ENCODE peak calls at places on chromosomes 6 and 20, in ten cellular contexts. K is right cardiac atrium; G is CD4-positive, CD25-positive, alpha-beta regulatory T cell; L is small intestine; X is GM23248; N is brain microvascular endothelial cell; O is retinal pigment epithelial cell; Q is esophagus squamous epithelium; A is ascending aorta; V is uterus. F is an unnamed sample.

GRCh38 chr6:132675002-132675401 is 16.0 kb upstream of the TAAR1 start:
- DNase-seq in K (no peak), G (no peak), L (no peak), X (no peak), N (no peak), O (no peak), Q (no peak), A (no peak), V (no peak), F (no peak)

GRCh38 chr6:101806241-101806640 is 412.7 kb downstream of the GRIK2 start:
- DNase-seq in K (no peak), G (no peak), L (no peak), X (peak), N (peak), O (peak), Q (no peak), A (no peak), V (no peak), F (no peak)

GRCh38 chr20:34703573-34704176 is 469 bp upstream of the TP53INP2 start:
- DNase-seq in K (no peak), G (peak), L (peak), X (peak), N (peak), O (no peak), Q (no peak), A (peak), V (peak), F (no peak)

GRCh38 chr20:60299951-60300350 is 341.7 kb downstream of the CDH26 start:
- DNase-seq in K (no peak), G (no peak), L (no peak), X (no peak), N (no peak), O (no peak), Q (no peak), A (no peak), V (no peak), F (no peak)

GRCh38 chr6:33036512-33036911 is 27.1 kb upstream of the HLA-DOA start:
- DNase-seq in K (no peak), G (no peak), L (no peak), X (no peak), N (no peak), O (no peak), Q (no peak), A (no peak), V (no peak), F (no peak)

GRCh38 chr20:35601021-35601973 is 14.3 kb upstream of the SPAG4 start:
- DNase-seq in K (peak), G (peak), L (peak), X (peak), N (peak), O (peak), Q (no peak), A (peak), V (peak), F (peak)

GRCh38 chr6:121436172-121436965 is 923 bp downstream of the GJA1 start:
- DNase-seq in K (peak), G (no peak), L (peak), X (peak), N (no peak), O (no peak), Q (no peak), A (no peak), V (peak), F (no peak)

GRCh38 chr6:50959081-50959641 is 140.5 kb downstream of the TFAP2B start:
- DNase-seq in K (no peak), G (no peak), L (no peak), X (no peak), N (no peak), O (no peak), Q (no peak), A (no peak), V (no peak), F (no peak)

GRCh38 chr6:31401403-31401802 is 2.0 kb upstream of the MICA start:
- DNase-seq in K (peak), G (peak), L (peak), X (peak), N (peak), O (peak), Q (no peak), A (peak), V (peak), F (no peak)

GRCh38 chr6:154932562-154933027 is 62.5 kb upstream of the TIAM2 start:
- DNase-seq in K (no peak), G (no peak), L (no peak), X (peak), N (peak), O (no peak), Q (no peak), A (no peak), V (no peak), F (no peak)

GRCh38 chr6:122589115-122589514 is 21.1 kb upstream of the PKIB start:
- DNase-seq in K (no peak), G (no peak), L (no peak), X (peak), N (no peak), O (no peak), Q (no peak), A (no peak), V (no peak), F (no peak)

GRCh38 chr6:13384966-13385365 is 56.6 kb upstream of the TBC1D7 start:
- DNase-seq in K (no peak), G (no peak), L (peak), X (no peak), N (no peak), O (no peak), Q (no peak), A (no peak), V (no peak), F (peak)

GRCh38 chr6:46734867-46735719 is at the start of gene PLA2G7:
- DNase-seq in K (peak), G (peak), L (no peak), X (peak), N (no peak), O (no peak), Q (no peak), A (no peak), V (no peak), F (peak)

GRCh38 chr6:52574709-52575489 is 2.0 kb downstream of the TRAM2 start:
- DNase-seq in K (peak), G (peak), L (peak), X (peak), N (peak), O (no peak), Q (no peak), A (peak), V (no peak), F (no peak)

GRCh38 chr6:154479388-154480143 is 30.9 kb downstream of the CNKSR3 start:
- DNase-seq in K (no peak), G (no peak), L (no peak), X (peak), N (peak), O (peak), Q (no peak), A (no peak), V (no peak), F (no peak)

GRCh38 chr6:45576648-45577624 is 199.2 kb upstream of the SUPT3H start:
- DNase-seq in K (peak), G (no peak), L (no peak), X (no peak), N (no peak), O (no peak), Q (no peak), A (no peak), V (no peak), F (no peak)

GRCh38 chr6:8180327-8181161 is 78.2 kb upstream of the EEF1E1 start:
- DNase-seq in K (no peak), G (no peak), L (no peak), X (peak), N (peak), O (peak), Q (no peak), A (peak), V (no peak), F (no peak)

GRCh38 chr20:44407402-44408184 is 52.1 kb downstream of the HNF4A start:
- DNase-seq in K (no peak), G (no peak), L (peak), X (peak), N (peak), O (peak), Q (no peak), A (no peak), V (no peak), F (no peak)

GRCh38 chr6:30334077-30334476 is 7.3 kb downstream of the TRIM39 start:
- DNase-seq in K (no peak), G (no peak), L (no peak), X (no peak), N (no peak), O (no peak), Q (no peak), A (no peak), V (no peak), F (no peak)

GRCh38 chr6:39530201-39530759 is 194.9 kb downstream of the KIF6 start:
- DNase-seq in K (peak), G (peak), L (no peak), X (peak), N (no peak), O (no peak), Q (no peak), A (no peak), V (peak), F (no peak)

GRCh38 chr20:52056203-52057062 is 135.1 kb downstream of the ZFP64 start:
- DNase-seq in K (no peak), G (no peak), L (no peak), X (peak), N (peak), O (no peak), Q (no peak), A (no peak), V (no peak), F (no peak)

GRCh38 chr6:21742238-21742660 is 148.7 kb downstream of the SOX4 start:
- DNase-seq in K (no peak), G (no peak), L (no peak), X (peak), N (peak), O (no peak), Q (no peak), A (no peak), V (no peak), F (no peak)

GRCh38 chr6:170370413-170370812 is 63.9 kb downstream of the FAM120B start:
- DNase-seq in K (no peak), G (peak), L (peak), X (no peak), N (no peak), O (no peak), Q (no peak), A (no peak), V (no peak), F (no peak)

GRCh38 chr20:41848180-41848579 is 230.0 kb upstream of the CHD6 start:
- DNase-seq in K (no peak), G (no peak), L (no peak), X (peak), N (no peak), O (no peak), Q (no peak), A (no peak), V (no peak), F (no peak)

DNA sequence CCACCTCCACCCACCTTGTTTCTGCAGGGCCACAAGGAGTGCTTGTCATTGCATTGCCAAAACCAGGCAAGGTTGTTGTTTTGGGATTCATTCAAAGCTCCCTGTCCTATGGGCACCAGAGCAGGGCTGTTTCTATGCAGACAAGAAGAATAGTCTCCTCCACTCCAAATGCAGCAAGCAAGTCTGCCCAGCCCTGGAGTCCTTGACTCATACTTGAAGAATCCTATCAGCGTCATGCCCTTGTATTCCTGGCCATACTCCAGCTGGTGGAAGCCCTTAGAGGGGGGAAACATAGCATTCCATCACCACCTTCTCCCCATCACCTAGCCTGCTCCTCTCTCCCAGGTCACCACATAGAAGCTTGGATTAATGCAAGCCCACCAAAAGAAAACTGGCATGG is 145.3 kb upstream of the ECI2 start:
- DNase-seq in K (no peak), G (no peak), L (no peak), X (peak), N (peak), O (peak), Q (no peak), A (no peak), V (no peak), F (no peak)
- H3K4me3 ChIP-seq in K (no peak), G (no peak), L (no peak), X (no peak), N (no peak), O (no peak), Q (no peak), A (no peak), V (no peak), F (no peak)

DNA sequence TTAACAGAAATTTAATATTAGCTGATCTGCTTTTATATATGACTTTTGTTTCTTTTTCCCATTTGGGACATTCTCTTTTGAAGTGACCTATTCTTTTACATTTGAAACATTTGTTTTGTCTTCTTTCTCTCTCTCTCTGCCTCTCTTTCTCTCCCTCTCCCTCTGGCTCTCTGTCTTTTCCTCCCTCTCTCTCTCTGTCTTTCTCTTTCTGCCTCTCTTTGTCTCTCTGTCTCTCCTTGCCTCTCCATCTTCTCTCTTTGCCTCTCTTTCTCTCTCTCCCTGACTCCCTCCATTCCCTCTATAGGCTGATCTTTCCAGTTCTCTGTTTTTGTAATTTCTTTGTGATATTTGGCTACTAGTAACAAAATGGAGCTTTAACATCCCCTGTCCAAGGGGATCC is 52.0 kb upstream of the TULP1 start:
- DNase-seq in K (no peak), G (no peak), L (no peak), X (no peak), N (no peak), O (no peak), Q (no peak), A (no peak), V (no peak), F (no peak)
- H3K4me3 ChIP-seq in K (no peak), G (no peak), L (no peak), X (no peak), N (no peak), O (no peak), Q (no peak), A (no peak), V (no peak), F (no peak)

GRCh38 chr6:113276631-113277030 is 580.5 kb upstream of the MARCKS start:
- DNase-seq in K (no peak), G (no peak), L (no peak), X (no peak), N (no peak), O (no peak), Q (no peak), A (no peak), V (no peak), F (no peak)
- H3K4me3 ChIP-seq in K (no peak), G (no peak), L (no peak), X (no peak), N (no peak), O (no peak), Q (no peak), A (no peak), V (no peak), F (no peak)

GRCh38 chr6:167870321-167870720 is 43.6 kb downstream of the AFDN start:
- DNase-seq in K (peak), G (no peak), L (peak), X (no peak), N (no peak), O (no peak), Q (no peak), A (no peak), V (peak), F (no peak)
- H3K4me3 ChIP-seq in K (no peak), G (no peak), L (no peak), X (no peak), N (no peak), O (no peak), Q (no peak), A (no peak), V (no peak), F (no peak)

DNA sequence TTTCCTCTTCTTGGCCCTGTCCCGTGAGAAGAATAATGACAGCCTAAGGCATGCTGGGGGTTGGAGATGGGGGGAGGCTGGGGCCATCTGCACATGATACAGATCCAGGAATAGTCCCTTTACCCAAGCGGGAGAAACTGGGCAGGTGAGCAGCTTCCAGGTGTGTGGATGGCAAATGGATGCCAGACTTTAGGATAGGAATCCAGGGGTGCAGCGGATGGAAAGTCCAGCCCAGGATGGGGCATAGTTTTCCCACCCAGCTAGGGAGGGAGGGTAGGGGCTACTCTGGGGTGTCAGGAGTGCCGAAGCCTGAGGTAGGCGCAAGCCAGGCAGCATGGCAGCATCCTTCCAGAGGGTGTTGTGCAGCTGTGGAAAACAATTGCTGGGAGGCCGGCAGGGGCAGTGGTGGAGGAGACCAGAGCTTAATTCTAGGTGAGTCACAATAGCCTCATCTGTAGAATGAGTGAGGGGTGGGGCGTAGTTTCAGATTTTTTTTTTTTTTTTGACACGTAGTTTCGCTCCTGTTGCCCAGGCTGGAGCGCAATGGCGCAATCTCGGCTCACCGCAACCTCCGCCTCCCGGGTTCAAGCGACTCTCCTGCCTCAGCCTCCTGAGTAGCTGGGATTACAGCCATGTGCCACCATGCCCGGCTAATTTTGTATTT is 15.4 kb upstream of the FAM110A start:
- DNase-seq in K (no peak), G (no peak), L (no peak), X (peak), N (no peak), O (no peak), Q (no peak), A (peak), V (no peak), F (no peak)
- H3K4me3 ChIP-seq in K (no peak), G (no peak), L (no peak), X (no peak), N (no peak), O (no peak), Q (no peak), A (no peak), V (no peak), F (no peak)

GRCh38 chr20:31849306-31849930 is 4.0 kb upstream of the FOXS1 start:
- DNase-seq in K (peak), G (no peak), L (peak), X (no peak), N (no peak), O (no peak), Q (no peak), A (no peak), V (no peak), F (no peak)
- H3K4me3 ChIP-seq in K (no peak), G (no peak), L (no peak), X (no peak), N (no peak), O (no peak), Q (peak), A (no peak), V (no peak), F (no peak)

DNA sequence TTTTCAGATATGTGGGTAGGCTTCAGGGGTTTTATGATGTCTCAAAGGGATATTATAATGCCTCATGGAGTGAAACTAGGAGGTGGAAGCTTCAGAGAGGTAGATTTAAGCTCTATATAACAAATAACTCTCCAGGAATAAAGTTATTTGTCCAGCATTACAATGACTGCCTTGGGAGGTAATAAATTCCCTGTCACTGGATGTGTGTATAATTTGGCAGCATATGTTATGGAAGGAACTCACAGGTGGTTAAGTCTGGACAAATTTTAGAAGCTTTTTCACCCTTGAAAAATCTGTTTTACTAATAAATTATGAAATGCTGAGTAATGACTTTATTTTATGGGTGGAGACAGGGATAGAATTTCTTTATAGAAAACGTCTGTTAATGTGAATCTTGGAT is 36.8 kb upstream of the RIPOR2 start:
- DNase-seq in K (no peak), G (no peak), L (no peak), X (no peak), N (no peak), O (no peak), Q (no peak), A (no peak), V (no peak), F (no peak)
- H3K4me3 ChIP-seq in K (no peak), G (no peak), L (no peak), X (no peak), N (no peak), O (no peak), Q (no peak), A (no peak), V (no peak), F (no peak)

F was measured in right lobe of liver.